ENCODE peak calls at places on chromosomes 7 and 10, in six cellular contexts. C, L, K, M, Q and D are unnamed samples.
A peak's percentile ranks its signal among the peaks of the same experiment; 100 is the strongest.

GRCh38 chr7:2084781-2085505 is 147.8 kb downstream of the MAD1L1 start:
- DNase-seq in L (no peak), Q (no peak), C (no peak), K (no peak), M (no peak), D (no peak)

GRCh38 chr10:70123817-70124216 is 8.8 kb downstream of the AIFM2 start:
- DNase-seq in L (no peak), C (no peak), Q (no peak), K (no peak), M (no peak), D (no peak)

GRCh38 chr10:73576890-73577591 is 14.1 kb downstream of the USP54 start:
- DNase-seq in L (peak; percentile 44), M (no peak), K (peak; percentile 31), C (no peak), Q (no peak), D (no peak)

GRCh38 chr7:96901822-96902412 is 103.4 kb upstream of the DLX6 start:
- DNase-seq in Q (no peak), K (no peak), C (no peak), M (no peak), L (peak; percentile 30), D (no peak)

GRCh38 chr10:62384057-62384446 is 9.9 kb downstream of the ZNF365 start:
- DNase-seq in Q (peak; percentile 3), K (peak; percentile 98), C (no peak), M (no peak), L (peak; percentile 99), D (no peak)

GRCh38 chr10:9157656-9158055 is 1103.2 kb downstream of the GATA3 start:
- DNase-seq in K (no peak), Q (no peak), C (no peak), L (no peak), M (no peak), D (no peak)

GRCh38 chr10:118823256-118823907 is 68.6 kb upstream of the CACUL1 start:
- DNase-seq in C (no peak), L (no peak), Q (no peak), M (no peak), K (no peak), D (no peak)

GRCh38 chr10:42475168-42476098 is 162.9 kb downstream of the ZNF33B start:
- DNase-seq in K (no peak), C (no peak), L (peak; percentile 49), M (no peak), Q (no peak), D (no peak)

GRCh38 chr7:113246698-113247097 is 128.3 kb upstream of the SMIM30 start:
- DNase-seq in Q (no peak), K (no peak), L (no peak), M (no peak), C (no peak), D (no peak)

GRCh38 chr7:117766915-117767314 is 106.3 kb downstream of the CTTNBP2 start:
- DNase-seq in M (no peak), K (no peak), C (no peak), Q (no peak), L (no peak), D (no peak)

GRCh38 chr7:48421357-48421756 is 250.1 kb downstream of the ABCA13 start:
- DNase-seq in C (no peak), M (no peak), L (peak; percentile 56), Q (no peak), K (peak; percentile 2), D (no peak)

GRCh38 chr10:132671171-132672154 is 114.5 kb downstream of the NKX6-2 start:
- DNase-seq in L (no peak), Q (no peak), C (peak; percentile 24), K (no peak), M (no peak), D (peak; percentile 60)

GRCh38 chr10:32411797-32412498 is 34.0 kb upstream of the CCDC7 start:
- DNase-seq in Q (no peak), K (no peak), C (no peak), L (no peak), M (no peak), D (no peak)

GRCh38 chr10:124403548-124403947 is 15.2 kb downstream of the OAT start:
- DNase-seq in M (no peak), L (peak; percentile 71), Q (no peak), K (peak; percentile 77), C (no peak), D (peak; percentile 87)

GRCh38 chr7:1940402-1940786 is 270.3 kb downstream of the ELFN1 start:
- DNase-seq in C (peak; percentile 56), Q (peak; percentile 79), L (no peak), M (peak; percentile 23), K (peak; percentile 71), D (no peak)

GRCh38 chr7:134886353-134887057 is 99.8 kb upstream of the AGBL3 start:
- DNase-seq in K (peak; percentile 90), M (no peak), C (peak; percentile 71), L (peak; percentile 38), Q (no peak), D (no peak)

GRCh38 chr7:74483402-74484336 is 30.0 kb downstream of the GTF2IRD1 start:
- DNase-seq in C (peak; percentile 35), K (peak; percentile 83), Q (no peak), L (peak; percentile 39), M (no peak), D (no peak)

GRCh38 chr7:149595078-149595477 is 97.5 kb upstream of the ZNF746 start:
- DNase-seq in M (no peak), Q (no peak), K (no peak), C (no peak), L (no peak), D (no peak)

GRCh38 chr7:149599636-149600206 is 102.1 kb upstream of the ZNF746 start:
- DNase-seq in Q (no peak), K (no peak), L (no peak), M (no peak), C (no peak), D (no peak)

GRCh38 chr7:149595541-149595940 is 97.9 kb upstream of the ZNF746 start:
- DNase-seq in C (no peak), L (no peak), Q (no peak), K (no peak), M (no peak), D (no peak)

GRCh38 chr7:149604521-149604920 is 106.9 kb upstream of the ZNF746 start:
- DNase-seq in M (no peak), Q (no peak), C (no peak), L (no peak), K (no peak), D (no peak)

DNA sequence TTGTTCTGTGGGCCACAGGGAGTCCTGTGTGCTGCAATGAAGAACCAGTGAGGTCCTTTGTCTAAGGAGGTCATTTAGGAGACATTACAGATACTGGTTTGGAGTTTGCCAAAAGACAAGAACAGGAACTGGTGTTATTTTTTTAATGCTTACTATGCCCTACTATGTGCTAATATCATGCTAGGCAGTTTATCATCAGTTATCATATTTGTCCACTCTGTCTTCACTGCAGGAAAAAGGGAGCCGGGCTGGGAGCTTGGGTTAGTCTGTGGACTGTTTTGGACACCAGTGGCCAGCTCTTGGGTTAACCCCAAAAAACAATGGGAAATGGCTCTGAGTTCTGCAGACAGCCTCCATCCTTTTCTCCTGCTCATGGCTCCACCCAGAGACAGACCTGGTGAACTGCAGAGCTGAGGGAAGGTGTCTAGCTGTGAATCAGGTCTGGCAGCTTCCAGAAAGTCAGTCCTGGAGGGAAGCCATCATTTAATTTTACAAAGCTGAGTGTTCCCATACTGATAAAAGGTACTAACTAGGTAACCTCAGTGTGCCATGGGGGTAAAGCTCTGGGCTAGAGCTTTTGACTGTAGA is 101.2 kb upstream of the ZNF746 start:
- DNase-seq in Q (no peak), K (peak; percentile 27), L (peak; percentile 44), C (no peak), M (no peak), D (peak; percentile 81)
- TF ChIP-seq CTCF in Q (no peak), K (peak; percentile 48), L (peak; percentile 52), C (peak; percentile 18), M (no peak), D (peak; percentile 76)

GRCh38 chr10:5550621-5551530 is 26.1 kb downstream of the CALML3 start:
- DNase-seq in Q (no peak), L (peak; percentile 85), K (peak; percentile 78), M (no peak), C (no peak), D (no peak)

GRCh38 chr10:5555031-5555510 is 30.3 kb downstream of the CALML3 start:
- DNase-seq in M (no peak), K (no peak), C (no peak), L (no peak), Q (no peak), D (peak; percentile 35)

GRCh38 chr10:5553400-5554170 is 28.8 kb downstream of the CALML3 start:
- DNase-seq in C (no peak), K (no peak), Q (no peak), M (no peak), L (no peak), D (no peak)

GRCh38 chr10:5551531-5552375 is 27.0 kb downstream of the CALML3 start:
- DNase-seq in C (no peak), L (peak; percentile 100), Q (no peak), K (peak; percentile 84), M (no peak), D (no peak)

DNA sequence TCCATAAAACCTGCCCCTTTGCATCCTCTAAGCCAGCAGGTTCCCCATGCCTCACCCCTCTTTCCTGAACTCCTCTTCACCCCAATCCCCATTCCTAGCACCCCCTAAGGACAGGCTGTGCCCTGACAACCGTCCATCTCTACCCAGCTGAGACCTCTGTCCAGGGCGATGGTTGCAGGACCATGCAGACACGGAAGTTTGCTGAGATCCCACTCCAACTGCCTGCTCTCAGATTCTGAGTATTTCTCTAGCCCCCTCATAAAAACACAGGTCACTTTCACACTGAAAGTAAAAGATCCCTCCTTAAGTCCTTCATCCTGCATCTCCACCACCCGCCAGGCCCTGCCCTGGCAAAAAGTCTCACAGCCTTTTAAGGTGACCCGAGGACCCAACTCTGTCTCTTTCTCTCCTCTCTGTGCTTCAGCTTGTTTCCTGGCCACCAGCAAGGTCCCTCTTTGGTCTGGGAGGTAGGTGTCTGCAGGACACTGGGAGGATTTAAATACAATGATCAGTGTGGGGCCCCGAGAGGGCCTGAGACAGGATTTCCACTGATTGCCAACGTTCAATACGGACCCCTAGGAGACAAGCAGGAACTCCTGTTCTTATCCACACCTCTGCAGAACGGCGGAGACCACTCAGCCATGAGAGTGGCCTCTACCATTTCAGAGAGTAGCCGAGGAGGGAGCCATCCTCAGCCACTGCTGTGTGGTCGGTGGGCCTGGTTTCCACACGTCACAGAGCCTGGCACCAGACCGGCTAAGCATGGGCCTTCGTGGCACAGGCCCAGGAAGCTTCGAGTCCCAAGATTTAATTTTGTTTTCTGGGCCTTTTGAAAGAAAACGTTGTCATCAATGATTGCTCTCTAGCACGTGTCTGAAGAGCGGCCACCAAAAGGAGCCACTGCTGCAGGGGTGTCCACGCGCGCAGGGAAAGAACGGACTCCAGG is 27.9 kb downstream of the CALML3 start:
- DNase-seq in C (no peak), Q (no peak), K (no peak), M (no peak), L (no peak), D (no peak)
- H3K27ac ChIP-seq in C (no peak overlapping the region), Q (no peak overlapping the region), K (no peak overlapping the region), M (no peak overlapping the region), L (peak overlapping the region; percentile 96), D (no peak overlapping the region)

GRCh38 chr7:26777383-26777782 is 87.0 kb downstream of the SKAP2 start:
- DNase-seq in L (no peak), Q (no peak), M (no peak), C (no peak), K (no peak), D (no peak)
- TF ChIP-seq CTCF in L (no peak), Q (no peak), M (no peak), C (no peak), K (no peak), D (peak; percentile 38)

DNA sequence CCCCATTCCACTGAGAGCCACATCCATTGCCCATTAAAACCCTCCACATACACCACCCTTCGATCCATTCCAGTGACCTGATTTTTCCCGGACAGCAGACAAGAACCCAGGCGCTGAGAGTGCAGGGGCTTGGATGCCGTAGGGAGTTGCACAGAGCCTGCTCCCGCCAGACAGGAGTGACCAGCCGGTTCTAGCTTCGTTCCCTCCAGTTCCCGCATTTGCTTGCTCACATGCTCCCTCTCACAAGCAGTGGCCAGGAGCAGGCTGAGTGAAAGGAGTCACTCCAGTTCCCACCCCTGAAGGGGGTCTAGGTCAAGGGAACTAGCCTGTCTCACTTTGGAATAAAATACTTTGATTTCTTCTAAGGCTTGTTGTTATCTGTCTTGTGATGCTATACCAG is 119.5 kb downstream of the SKIDA1 start:
- DNase-seq in C (no peak), L (no peak), K (no peak), Q (no peak), M (no peak), D (no peak)
- H3K27ac ChIP-seq in C (no peak overlapping the region), L (no peak overlapping the region), K (no peak overlapping the region), Q (no peak overlapping the region), M (no peak overlapping the region), D (no peak overlapping the region)